ENCODE peak calls at places on chromosomes 3 and 15, in seven cellular contexts. F is ovary, C is body of pancreas, D is HCT116, T is adipocyte, L is mesenchymal stem cell, M is stomach. K is an unnamed sample. For H3K4me1, the result is how much of the 10 kb centered on the place peaks cover.

GRCh38 chr3:27591811-27592210 is 107.6 kb upstream of the SLC4A7 start:
- DNase-seq in F (no peak), C (no peak), D (no peak), T (no peak), L (no peak), M (no peak), K (no peak)

GRCh38 chr3:129597792-129598381 is 8.6 kb downstream of the PLXND1 start:
- DNase-seq in F (no peak), C (no peak), D (no peak), T (peak), L (peak), M (no peak), K (no peak)

GRCh38 chr3:121231872-121232271 is 313.9 kb downstream of the POLQ start:
- DNase-seq in F (no peak), C (no peak), D (no peak), T (no peak), L (no peak), M (no peak), K (no peak)

GRCh38 chr15:30943654-30944335 is 40.1 kb downstream of the FAN1 start:
- DNase-seq in F (no peak), C (no peak), D (no peak), T (no peak), L (no peak), M (no peak), K (no peak)

GRCh38 chr15:56484284-56484683 is 19.3 kb upstream of the MNS1 start:
- DNase-seq in F (no peak), C (no peak), D (no peak), T (no peak), L (no peak), M (no peak), K (no peak)

GRCh38 chr15:85097706-85098105 is 116.0 kb downstream of the PDE8A start:
- DNase-seq in F (no peak), C (no peak), D (no peak), T (peak), L (no peak), M (no peak), K (peak)

GRCh38 chr3:72229952-72230351 is 445.0 kb upstream of the PROK2 start:
- DNase-seq in F (no peak), C (peak), D (no peak), T (no peak), L (no peak), M (peak), K (no peak)

GRCh38 chr3:58333206-58334012 is 717 bp downstream of the PXK start:
- DNase-seq in F (no peak), C (no peak), D (no peak), T (peak), L (no peak), M (peak), K (no peak)

GRCh38 chr3:190718097-190718496 is 144.4 kb downstream of the GMNC start:
- DNase-seq in F (peak), C (no peak), D (no peak), T (no peak), L (no peak), M (no peak), K (no peak)

GRCh38 chr3:138747229-138747628 is 87.5 kb downstream of the PIK3CB start:
- DNase-seq in F (no peak), C (no peak), D (no peak), T (no peak), L (no peak), M (no peak), K (no peak)

GRCh38 chr3:113912551-113913246 is 35.1 kb upstream of the ZDHHC23 start:
- DNase-seq in F (no peak), C (peak), D (peak), T (peak), L (peak), M (peak), K (peak)

GRCh38 chr3:47342812-47343211 is 38.0 kb upstream of the PTPN23 start:
- DNase-seq in F (no peak), C (no peak), D (no peak), T (no peak), L (no peak), M (no peak), K (no peak)

GRCh38 chr15:70429323-70429722 is 331.6 kb upstream of the TLE3 start:
- DNase-seq in F (no peak), C (no peak), D (no peak), T (no peak), L (no peak), M (no peak), K (no peak)

GRCh38 chr15:71691322-71691699 is 119.0 kb upstream of the NR2E3 start:
- DNase-seq in F (no peak), C (no peak), D (no peak), T (no peak), L (no peak), M (no peak), K (no peak)
- H3K4me1 ChIP-seq in F (under half), C (under half), D (under half), T (under half), L (under half), M (under half), K (under half)

GRCh38 chr3:149542375-149543312 is 68.1 kb downstream of the TM4SF4 start:
- DNase-seq in F (no peak), C (peak), D (no peak), T (no peak), L (peak), M (no peak), K (no peak)
- H3K4me1 ChIP-seq in F (under half), C (under half), D (under half), T (under half), L (under half), M (half or more), K (under half)

DNA sequence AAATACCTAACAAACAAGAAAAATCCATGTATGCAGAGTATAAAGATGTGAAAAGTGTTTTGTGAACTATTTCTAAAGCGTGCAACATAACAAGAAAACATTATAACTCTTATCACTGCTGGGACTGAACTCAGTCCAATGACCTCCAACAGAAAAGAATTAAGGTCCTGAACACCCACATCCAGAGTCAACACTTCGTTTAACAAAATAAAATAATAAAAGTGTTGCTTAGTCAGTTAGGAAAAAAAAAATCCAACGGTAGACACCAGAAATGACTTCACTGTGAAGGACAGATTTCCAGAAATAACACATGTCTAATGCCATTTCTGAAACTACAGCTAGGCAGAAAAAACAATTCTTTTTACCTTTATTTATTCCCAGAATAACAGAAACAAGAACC is 28.0 kb downstream of the MB21D2 start:
- DNase-seq in F (no peak), C (no peak), D (no peak), T (no peak), L (no peak), M (no peak), K (no peak)
- H3K4me1 ChIP-seq in F (under half), C (under half), D (half or more), T (under half), L (under half), M (under half), K (half or more)

GRCh38 chr3:42099020-42099765 is 8.0 kb downstream of the TRAK1 start:
- DNase-seq in F (no peak), C (no peak), D (no peak), T (no peak), L (no peak), M (no peak), K (no peak)

GRCh38 chr3:42098171-42098570 is 7.0 kb downstream of the TRAK1 start:
- DNase-seq in F (no peak), C (no peak), D (no peak), T (no peak), L (no peak), M (no peak), K (no peak)

GRCh38 chr3:42094992-42095391 is 3.8 kb downstream of the TRAK1 start:
- DNase-seq in F (no peak), C (no peak), D (no peak), T (no peak), L (no peak), M (no peak), K (no peak)

GRCh38 chr3:42095540-42095939 is 4.4 kb downstream of the TRAK1 start:
- DNase-seq in F (no peak), C (no peak), D (no peak), T (no peak), L (no peak), M (no peak), K (no peak)

DNA sequence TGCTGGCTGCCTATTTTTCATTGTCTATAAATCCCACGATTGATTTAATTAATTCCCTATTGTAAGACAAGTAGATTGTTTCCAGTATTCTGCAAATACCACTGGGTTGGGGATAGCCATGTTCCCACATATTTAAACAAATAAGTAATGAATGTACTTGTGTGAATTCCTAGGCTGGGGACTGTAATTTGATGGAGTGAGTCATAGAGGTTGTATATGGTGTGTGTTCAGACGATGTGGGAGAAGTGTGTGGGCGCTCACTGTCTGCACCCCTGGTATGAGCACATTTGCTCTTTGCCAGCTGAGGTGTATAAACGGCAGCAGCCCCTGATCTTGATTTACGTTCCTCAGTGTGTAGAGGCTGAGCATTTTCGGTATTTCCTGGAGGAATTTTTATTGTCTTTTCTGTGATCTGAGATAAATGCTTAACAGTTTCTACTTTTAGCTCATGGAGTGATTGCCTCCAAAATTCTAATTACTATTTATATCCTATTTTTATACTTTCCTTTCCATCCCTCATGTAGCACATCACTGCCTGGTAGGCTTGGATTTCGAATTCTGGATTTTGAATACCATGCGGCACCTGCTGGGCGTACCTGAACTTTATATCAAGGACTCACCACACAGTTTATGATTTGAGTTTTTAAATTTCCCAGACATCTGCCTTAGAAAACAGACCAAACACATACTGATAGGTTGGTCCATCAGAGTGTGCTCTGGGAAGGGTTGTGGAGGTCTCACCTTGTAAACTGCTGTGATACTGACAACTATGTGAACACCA is 6.2 kb downstream of the TRAK1 start:
- DNase-seq in F (no peak), C (no peak), D (no peak), T (peak), L (peak), M (no peak), K (no peak)
- H3K4me1 ChIP-seq in F (under half), C (under half), D (under half), T (half or more), L (under half), M (half or more), K (under half)

DNA sequence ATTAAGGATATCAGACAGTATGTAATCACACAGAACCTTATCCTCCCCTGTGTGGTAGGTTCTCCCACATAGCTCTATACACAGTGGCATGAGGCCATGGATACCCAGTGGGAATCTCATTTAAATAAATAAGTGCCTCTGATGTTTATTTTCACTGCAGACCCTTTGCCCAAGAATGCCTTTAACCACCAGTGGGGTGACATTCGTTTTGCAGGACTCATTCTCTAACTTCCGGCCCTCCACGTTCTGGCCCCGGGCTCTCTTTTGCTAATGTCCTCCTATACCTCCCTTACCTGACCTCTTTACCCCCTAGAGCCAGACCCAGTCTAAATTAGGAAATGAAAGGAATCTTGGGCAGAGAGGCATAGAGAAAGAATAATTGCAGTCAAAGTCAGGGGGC is 8.3 kb downstream of the CCDC80 start:
- DNase-seq in F (no peak), C (no peak), D (no peak), T (no peak), L (no peak), M (no peak), K (no peak)
- H3K4me1 ChIP-seq in F (under half), C (under half), D (under half), T (half or more), L (under half), M (under half), K (under half)

GRCh38 chr15:79167776-79168175 is 77.2 kb upstream of the RASGRF1 start:
- DNase-seq in F (no peak), C (no peak), D (no peak), T (no peak), L (no peak), M (no peak), K (no peak)
- H3K4me1 ChIP-seq in F (under half), C (under half), D (under half), T (under half), L (under half), M (under half), K (under half)

GRCh38 chr3:42165211-42165610 is 74.1 kb downstream of the TRAK1 start:
- DNase-seq in F (no peak), C (no peak), D (no peak), T (no peak), L (no peak), M (no peak), K (no peak)
- H3K4me1 ChIP-seq in F (under half), C (under half), D (under half), T (under half), L (under half), M (half or more), K (under half)